ENCODE peak calls at places on chromosomes 1 and 21, in eight cellular contexts. G is IMR-90, F is AG09309, O is dorsolateral prefrontal cortex, S is lower leg skin, K is tibial nerve, C is astrocyte of the spinal cord, Q is cardiac fibroblast. R is an unnamed sample.

GRCh38 chr1:53376742-53377437 is 49.0 kb upstream of the LRP8 start:
- DNase-seq in K (no peak), Q (no peak), G (no peak), O (no peak), F (no peak), C (no peak), S (no peak), R (no peak)

GRCh38 chr1:67561704-67562113 is 123.3 kb upstream of the GADD45A start:
- DNase-seq in G (peak), S (peak), F (peak), C (peak), Q (peak), O (peak), K (peak), R (peak)

GRCh38 chr1:32759997-32760623 is 57.0 kb downstream of the YARS1 start:
- DNase-seq in O (no peak), Q (peak), G (peak), C (peak), S (peak), F (no peak), K (no peak), R (peak)

GRCh38 chr1:176656257-176656995 is 193.5 kb downstream of the PAPPA2 start:
- DNase-seq in S (peak), F (peak), C (peak), K (no peak), O (no peak), Q (peak), G (peak), R (peak)

GRCh38 chr1:10704383-10704882 is 92.0 kb downstream of the CASZ1 start:
- DNase-seq in S (no peak), O (no peak), F (no peak), K (no peak), C (no peak), G (no peak), Q (no peak), R (no peak)

GRCh38 chr1:65434760-65435159 is 14.3 kb downstream of the LEPR start:
- DNase-seq in F (no peak), O (no peak), Q (no peak), C (no peak), S (no peak), G (no peak), K (no peak), R (no peak)

GRCh38 chr1:200359610-200360163 is 50.1 kb downstream of the ZNF281 start:
- DNase-seq in G (peak), S (no peak), O (no peak), K (no peak), F (peak), C (no peak), Q (peak), R (peak)

GRCh38 chr1:170682809-170683208 is 18.9 kb downstream of the PRRX1 start:
- DNase-seq in C (no peak), G (no peak), S (no peak), K (no peak), O (no peak), Q (no peak), F (no peak), R (no peak)

GRCh38 chr1:92441316-92442311 is 45.1 kb downstream of the GFI1 start:
- DNase-seq in G (no peak), Q (no peak), S (no peak), K (no peak), O (no peak), F (no peak), C (no peak), R (no peak)

GRCh38 chr1:200150721-200151120 is 123.2 kb downstream of the NR5A2 start:
- DNase-seq in K (no peak), G (peak), S (no peak), C (peak), Q (peak), O (no peak), F (peak), R (peak)

GRCh38 chr1:228095161-228095560 is 8.0 kb downstream of the C1orf35 start:
- DNase-seq in F (no peak), K (no peak), Q (no peak), O (no peak), C (no peak), G (no peak), S (no peak), R (no peak)

GRCh38 chr1:119673171-119673940 is 25.3 kb upstream of the ZNF697 start:
- DNase-seq in C (peak), F (no peak), K (no peak), G (peak), Q (peak), S (no peak), O (no peak), R (peak)

GRCh38 chr1:219798283-219799030 is 129.9 kb downstream of the SLC30A10 start:
- DNase-seq in K (no peak), F (peak), S (no peak), G (peak), Q (peak), C (peak), O (no peak), R (peak)

GRCh38 chr1:3062616-3063378 is 6.2 kb upstream of the PRDM16 start:
- DNase-seq in G (no peak), Q (no peak), K (no peak), S (no peak), F (no peak), O (peak), C (no peak), R (no peak)

GRCh38 chr1:21932127-21932526 is 5.0 kb downstream of the HSPG2 start:
- DNase-seq in G (peak), C (no peak), O (no peak), F (peak), S (peak), Q (peak), K (peak), R (peak)

GRCh38 chr1:203567596-203567995 is 59.0 kb upstream of the ATP2B4 start:
- DNase-seq in G (no peak), Q (no peak), O (no peak), K (no peak), C (no peak), F (no peak), S (no peak), R (no peak)

GRCh38 chr1:59142663-59143487 is 154.0 kb upstream of the FGGY start:
- DNase-seq in C (peak), G (peak), Q (peak), F (peak), S (peak), K (no peak), O (no peak), R (peak)

GRCh38 chr1:165289556-165289955 is 67.0 kb downstream of the LMX1A start:
- DNase-seq in G (no peak), K (no peak), F (no peak), S (no peak), O (no peak), C (no peak), Q (no peak), R (no peak)

GRCh38 chr1:39090757-39091156 is 64.6 kb downstream of the NDUFS5 start:
- DNase-seq in Q (no peak), C (no peak), S (no peak), O (peak), G (no peak), F (no peak), K (no peak), R (no peak)
- H3K4me3 ChIP-seq in Q (no peak), C (no peak), S (no peak), O (no peak), G (no peak), F (no peak), K (no peak), R (no peak)

GRCh38 chr1:154970631-154971340 is at the start of gene SHC1:
- DNase-seq in Q (peak), C (peak), K (peak), O (peak), G (peak), F (peak), S (peak), R (peak)
- H3K4me3 ChIP-seq in Q (peak), C (peak), K (peak), O (peak), G (peak), F (peak), S (peak), R (peak)

GRCh38 chr1:47868348-47868676 is 128.9 kb downstream of the TRABD2B start:
- DNase-seq in K (no peak), G (no peak), O (no peak), Q (no peak), S (no peak), C (no peak), F (no peak), R (no peak)

GRCh38 chr1:47867447-47868347 is 129.5 kb downstream of the TRABD2B start:
- DNase-seq in S (no peak), K (no peak), G (no peak), F (no peak), Q (no peak), O (no peak), C (no peak), R (no peak)

GRCh38 chr1:47865881-47866535 is 131.2 kb downstream of the TRABD2B start:
- DNase-seq in K (no peak), O (no peak), G (no peak), Q (no peak), S (no peak), C (no peak), F (no peak), R (no peak)

GRCh38 chr1:47870480-47870879 is 126.7 kb downstream of the TRABD2B start:
- DNase-seq in K (no peak), S (no peak), O (no peak), Q (no peak), G (no peak), C (no peak), F (no peak), R (no peak)

GRCh38 chr1:47866631-47867446 is 130.3 kb downstream of the TRABD2B start:
- DNase-seq in F (no peak), G (no peak), C (no peak), O (no peak), S (no peak), K (no peak), Q (no peak), R (no peak)
- H3K4me3 ChIP-seq in F (no peak), G (no peak), C (no peak), O (no peak), S (no peak), K (no peak), Q (no peak), R (no peak)

GRCh38 chr1:243286409-243287127 is 30.7 kb downstream of the SDCCAG8 start:
- DNase-seq in S (no peak), K (no peak), Q (peak), F (no peak), O (no peak), C (peak), G (peak), R (peak)

GRCh38 chr1:243275316-243275715 is 19.5 kb downstream of the SDCCAG8 start:
- DNase-seq in Q (no peak), C (no peak), S (no peak), F (no peak), O (no peak), G (no peak), K (no peak), R (no peak)

GRCh38 chr1:243281672-243282071 is 25.8 kb downstream of the SDCCAG8 start:
- DNase-seq in S (no peak), Q (no peak), C (no peak), F (no peak), O (no peak), G (no peak), K (no peak), R (no peak)

GRCh38 chr1:243280571-243281129 is 24.8 kb downstream of the SDCCAG8 start:
- DNase-seq in C (no peak), O (no peak), F (no peak), S (no peak), K (no peak), Q (peak), G (no peak), R (no peak)
- H3K4me3 ChIP-seq in C (no peak), O (no peak), F (no peak), S (no peak), K (no peak), Q (no peak), G (no peak), R (no peak)

DNA sequence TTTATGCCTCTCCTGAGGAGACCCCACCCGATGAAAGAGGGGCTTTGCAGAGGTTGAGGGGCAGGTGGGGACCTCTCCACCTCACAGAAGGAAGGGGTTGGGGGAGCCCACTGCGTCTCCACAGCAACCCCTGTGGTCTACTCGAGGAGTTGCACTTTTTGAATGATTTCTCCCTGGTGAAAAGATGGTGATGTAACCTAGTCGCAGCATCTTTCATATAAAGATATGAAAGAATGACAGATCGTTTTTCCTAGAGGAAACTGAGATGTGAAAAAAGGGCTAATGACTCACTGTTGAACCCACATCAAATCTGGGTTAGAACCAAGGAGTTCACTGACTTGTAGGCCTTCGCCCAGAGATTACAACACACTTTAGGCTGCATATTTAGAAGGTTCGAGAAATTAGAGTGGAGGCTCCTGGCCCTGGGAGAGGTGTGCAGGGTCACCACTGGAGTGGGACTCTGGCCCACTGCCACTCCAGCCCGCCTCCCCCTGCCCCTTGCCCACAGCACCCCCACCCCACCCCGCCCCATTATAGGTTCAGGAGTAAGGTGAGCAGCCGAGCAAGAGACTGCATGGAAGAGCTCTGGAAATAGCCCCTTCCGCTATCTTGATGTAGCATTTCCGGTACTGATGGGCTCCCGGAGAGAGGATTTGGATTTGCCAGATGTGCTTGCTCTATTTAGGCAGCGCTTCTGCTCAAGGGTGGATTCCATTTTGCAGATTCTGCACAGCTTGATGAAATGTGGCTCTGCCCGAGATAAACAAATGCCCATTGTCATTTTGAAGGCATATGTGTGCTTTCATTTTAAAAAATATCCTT is 6.7 kb downstream of the TGFB2 start:
- DNase-seq in F (no peak), Q (peak), O (no peak), K (no peak), S (no peak), G (peak), C (peak), R (peak)
- H3K4me3 ChIP-seq in F (peak), Q (peak), O (peak), K (peak), S (no peak), G (peak), C (peak), R (peak)

DNA sequence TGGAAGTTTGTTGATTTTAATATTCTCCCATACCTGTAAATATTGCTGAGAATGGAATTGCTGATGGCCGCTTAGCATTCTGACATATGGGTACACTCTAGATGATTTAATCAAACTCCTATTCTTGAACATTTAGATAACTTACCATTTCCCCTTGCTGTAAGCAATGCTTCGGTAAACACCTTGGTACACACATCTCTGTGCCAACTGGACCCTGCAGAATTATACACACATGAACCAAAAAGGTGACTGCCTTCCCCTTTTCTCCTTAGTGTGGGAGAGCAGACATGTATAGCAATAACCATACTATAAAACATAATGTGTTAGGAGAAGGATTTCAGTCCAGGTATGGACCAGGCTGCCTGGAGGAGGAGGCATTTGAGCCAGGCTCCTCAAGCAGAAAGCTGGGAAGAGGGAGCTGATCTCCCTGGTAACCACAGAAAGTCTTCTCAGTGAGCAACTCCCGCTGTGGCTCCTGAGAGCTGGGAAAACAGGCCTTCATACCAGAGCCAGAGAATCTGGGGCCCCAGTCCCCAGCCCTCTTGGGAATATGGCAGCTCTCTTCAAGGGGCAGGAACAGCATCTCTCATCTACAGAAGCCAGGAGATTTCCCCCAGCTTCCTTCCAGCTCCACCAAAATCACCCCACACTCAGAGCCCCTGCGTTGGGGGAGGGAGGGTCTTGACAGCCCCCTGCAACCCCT is 33.9 kb upstream of the CSF1 start:
- DNase-seq in G (peak), F (peak), Q (no peak), S (no peak), K (no peak), C (peak), O (no peak), R (peak)
- H3K4me3 ChIP-seq in G (no peak), F (peak), Q (no peak), S (no peak), K (peak), C (no peak), O (peak), R (no peak)

DNA sequence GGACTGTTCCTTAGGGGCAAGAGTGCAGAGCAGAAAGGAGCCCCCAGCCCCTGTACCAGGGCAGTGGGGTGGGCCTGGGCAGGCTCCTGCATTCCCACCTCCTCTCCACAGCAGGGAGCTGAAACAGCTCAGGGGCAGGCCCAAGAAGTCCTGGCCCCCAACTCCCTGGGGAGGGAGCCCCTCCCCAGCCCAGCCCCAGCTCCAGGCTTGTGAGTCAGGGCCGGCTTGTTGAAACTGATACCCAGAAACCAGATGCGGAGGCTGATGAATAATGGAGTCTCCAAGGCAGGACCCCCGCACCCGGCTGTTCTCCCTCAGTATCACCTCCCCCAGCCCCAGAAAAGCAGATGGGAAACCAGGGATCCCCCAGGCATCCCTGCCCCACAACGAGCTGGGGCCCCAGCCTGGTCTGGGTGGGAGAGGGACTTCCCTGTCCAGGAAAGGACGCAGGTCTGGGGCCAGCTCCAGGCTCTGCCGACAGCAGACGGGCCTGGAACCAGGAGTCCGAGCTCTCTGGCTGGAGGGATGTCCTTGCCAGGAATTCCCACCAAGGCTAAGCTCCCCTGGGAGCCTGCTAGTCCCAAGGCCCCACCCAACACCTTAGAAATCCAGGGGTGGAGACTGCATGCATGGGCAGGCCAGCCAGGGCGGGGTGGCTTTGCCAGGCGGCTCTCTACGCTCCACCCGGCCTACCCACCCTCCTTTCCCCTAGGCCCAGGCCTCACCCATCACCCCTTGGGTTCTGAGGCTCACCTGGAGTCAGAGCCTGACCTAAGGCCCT is 2.7 kb downstream of the PLEKHG5 start:
- DNase-seq in Q (no peak), S (peak), F (no peak), K (no peak), O (no peak), C (no peak), G (no peak), R (no peak)
- H3K4me3 ChIP-seq in Q (no peak), S (no peak), F (no peak), K (no peak), O (no peak), C (no peak), G (no peak), R (no peak)

GRCh38 chr21:44957047-44957831 is 17.4 kb downstream of the SLX9 start:
- DNase-seq in O (no peak), F (no peak), Q (no peak), G (no peak), S (no peak), K (no peak), C (no peak), R (no peak)

GRCh38 chr21:44956356-44957046 is 16.7 kb downstream of the SLX9 start:
- DNase-seq in K (no peak), F (no peak), C (no peak), S (no peak), G (no peak), Q (no peak), O (no peak), R (no peak)

GRCh38 chr21:44959376-44960091 is 19.7 kb downstream of the SLX9 start:
- DNase-seq in K (no peak), C (no peak), Q (no peak), O (no peak), F (no peak), S (no peak), G (no peak), R (no peak)

GRCh38 chr21:44958471-44959191 is 18.8 kb downstream of the SLX9 start:
- DNase-seq in Q (peak), O (no peak), C (peak), K (peak), F (peak), G (peak), S (peak), R (peak)

GRCh38 chr21:44957901-44958451 is 18.1 kb downstream of the SLX9 start:
- DNase-seq in C (no peak), S (no peak), K (no peak), G (no peak), O (no peak), Q (no peak), F (no peak), R (no peak)
- H3K4me3 ChIP-seq in C (no peak), S (no peak), K (peak), G (no peak), O (no peak), Q (no peak), F (no peak), R (no peak)

DNA sequence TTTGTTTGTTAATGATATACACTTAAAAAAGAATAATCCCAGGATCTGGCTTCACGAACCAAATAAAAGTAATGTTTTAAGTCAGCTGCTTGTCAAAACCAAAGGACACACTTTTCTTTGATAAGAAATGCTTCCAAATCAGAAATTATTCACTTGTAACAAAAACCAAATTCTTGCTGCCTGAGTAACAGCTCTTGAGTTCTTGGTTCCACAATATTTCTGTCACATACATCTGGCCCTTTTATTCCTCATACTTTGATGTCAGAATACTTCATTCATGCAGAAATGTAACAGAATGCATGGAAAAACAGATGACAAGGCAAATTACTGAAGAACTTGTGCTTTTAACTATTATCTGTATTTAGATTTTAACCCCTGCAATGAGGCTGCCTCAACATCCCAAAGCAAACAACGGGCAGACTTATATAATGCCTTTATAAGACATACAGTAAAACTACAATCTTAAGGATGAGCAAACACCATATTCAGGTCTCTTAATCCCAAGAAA is 1.5 kb downstream of the VAMP4 start:
- DNase-seq in S (no peak), F (no peak), O (no peak), K (no peak), G (peak), C (peak), Q (peak), R (no peak)
- H3K4me3 ChIP-seq in S (no peak), F (no peak), O (peak), K (peak), G (peak), C (peak), Q (no peak), R (peak)

R was measured in fibroblast of pulmonary artery.